ENCODE peak calls at places on chromosome 19, in seven cellular contexts. Y, H, W, P, M, X and Z are unnamed samples.

GRCh38 chr19:6020972-6021805 is 43.2 kb upstream of the RANBP3 start:
- DNase-seq in Y (no peak), M (no peak), X (no peak), W (no peak), H (no peak), P (no peak), Z (no peak)

GRCh38 chr19:17755533-17755885 is 4.2 kb downstream of the FCHO1 start:
- DNase-seq in X (no peak), P (no peak), W (no peak), M (no peak), Y (no peak), H (no peak), Z (no peak)

GRCh38 chr19:45195764-45196163 is 17.2 kb downstream of the BLOC1S3 start:
- DNase-seq in X (no peak), H (no peak), W (no peak), M (peak), P (no peak), Y (no peak), Z (no peak)

GRCh38 chr19:35208121-35208520 is 20.4 kb downstream of the FAM187B start:
- DNase-seq in W (no peak), Y (no peak), X (no peak), P (no peak), M (no peak), H (no peak), Z (no peak)

GRCh38 chr19:55809381-55810058 is 22.3 kb downstream of the NLRP11 start:
- DNase-seq in Y (peak), H (no peak), M (peak), P (peak), W (peak), X (peak), Z (peak)

GRCh38 chr19:35545855-35546381 is 492 bp downstream of the TMEM147 start:
- DNase-seq in H (peak), P (peak), W (no peak), M (peak), Y (peak), X (peak), Z (no peak)

GRCh38 chr19:40962460-40962961 is 28.6 kb upstream of the CYP2B6 start:
- DNase-seq in W (no peak), M (peak), P (no peak), H (no peak), Y (no peak), X (no peak), Z (peak)

GRCh38 chr19:44401108-44401786 is at the start of gene ZNF285:
- DNase-seq in P (no peak), Y (peak), X (peak), W (no peak), H (peak), M (peak), Z (peak)

GRCh38 chr19:35095667-35096368 is 19.8 kb upstream of the FXYD3 start:
- DNase-seq in W (no peak), P (no peak), H (no peak), X (no peak), Y (no peak), M (no peak), Z (no peak)

GRCh38 chr19:37905936-37906867 is at the start of gene WDR87:
- DNase-seq in X (peak), P (peak), W (no peak), H (no peak), Y (peak), M (peak), Z (no peak)

GRCh38 chr19:1163934-1164683 is 10.0 kb downstream of the SBNO2 start:
- DNase-seq in H (no peak), Y (no peak), P (no peak), X (no peak), M (no peak), W (no peak), Z (peak)

GRCh38 chr19:3785938-3786824 is at the start of gene MATK:
- DNase-seq in Y (no peak), M (no peak), X (no peak), W (no peak), P (no peak), H (no peak), Z (no peak)

GRCh38 chr19:51469629-51470028 is 8.7 kb upstream of the CEACAM18 start:
- DNase-seq in M (no peak), X (no peak), H (no peak), P (no peak), W (no peak), Y (no peak), Z (no peak)

GRCh38 chr19:9700229-9700981 is 25.5 kb upstream of the ZNF562 start:
- DNase-seq in X (no peak), Y (no peak), H (no peak), W (no peak), P (no peak), M (no peak), Z (no peak)

GRCh38 chr19:30111051-30111450 is 169.0 kb downstream of the URI1 start:
- DNase-seq in M (no peak), P (no peak), W (no peak), Y (no peak), X (no peak), H (no peak), Z (no peak)

GRCh38 chr19:51168571-51169282 is 26.6 kb downstream of the SIGLEC7 start:
- DNase-seq in Y (no peak), H (no peak), W (peak), P (no peak), M (no peak), X (no peak), Z (no peak)

GRCh38 chr19:2275588-2276428 is 6.2 kb downstream of the PEAK3 start:
- DNase-seq in Y (no peak), M (no peak), H (no peak), X (no peak), W (no peak), P (no peak), Z (peak)

GRCh38 chr19:8324186-8325050 is 3.1 kb downstream of the RPS28 start:
- DNase-seq in H (no peak), M (no peak), W (no peak), P (no peak), X (no peak), Y (no peak), Z (peak)

GRCh38 chr19:2043864-2044708 is 7.0 kb downstream of the MKNK2 start:
- DNase-seq in H (no peak), X (no peak), W (no peak), M (no peak), P (no peak), Y (no peak), Z (peak)

GRCh38 chr19:35352448-35353304 is 5.0 kb downstream of the FFAR1 start:
- DNase-seq in P (peak), Y (peak), M (peak), X (peak), H (peak), W (peak), Z (peak)

GRCh38 chr19:41351339-41352245 is 2.1 kb downstream of the TGFB1 start:
- DNase-seq in X (peak), M (peak), Y (peak), W (peak), H (peak), P (no peak), Z (peak)

GRCh38 chr19:42471554-42472249 is 29.0 kb upstream of the CXCL17 start:
- DNase-seq in Y (no peak), H (no peak), M (peak), P (no peak), W (no peak), X (no peak), Z (no peak)

GRCh38 chr19:29379257-29379986 is 146.4 kb upstream of the VSTM2B start:
- DNase-seq in P (no peak), H (no peak), X (no peak), M (no peak), W (no peak), Y (no peak), Z (no peak)

GRCh38 chr19:17235618-17236413 is 9.8 kb downstream of the OCEL1 start:
- DNase-seq in M (peak), W (peak), X (peak), P (peak), Y (peak), H (peak), Z (peak)

GRCh38 chr19:45117167-45117594 is 24.2 kb downstream of the PPP1R37 start:
- DNase-seq in W (no peak), X (no peak), P (peak), M (no peak), H (peak), Y (no peak), Z (no peak)

GRCh38 chr19:46604781-46605355 is 3.7 kb downstream of the CALM3 start:
- DNase-seq in X (no peak), W (no peak), P (no peak), H (no peak), Y (no peak), M (no peak), Z (peak)

GRCh38 chr19:16417660-16418596 is 53.8 kb downstream of the EPS15L1 start:
- DNase-seq in W (no peak), Y (peak), X (peak), H (peak), P (no peak), M (peak), Z (peak)

GRCh38 chr19:1098177-1099051 is 3.2 kb upstream of the POLR2E start:
- DNase-seq in P (no peak), Y (no peak), X (no peak), H (no peak), M (peak), W (no peak), Z (no peak)

GRCh38 chr19:5458420-5458819 is 3.2 kb downstream of the ZNRF4 start:
- DNase-seq in H (no peak), X (no peak), W (no peak), P (no peak), M (no peak), Y (no peak), Z (no peak)

GRCh38 chr19:49924004-49924880 is 4.8 kb upstream of the ATF5 start:
- DNase-seq in H (no peak), Y (no peak), W (no peak), X (no peak), P (no peak), M (no peak), Z (no peak)

GRCh38 chr19:48760514-48761221 is 5.3 kb downstream of the FGF21 start:
- DNase-seq in M (no peak), W (no peak), X (no peak), Y (no peak), P (no peak), H (no peak), Z (no peak)

GRCh38 chr19:3945838-3946237 is 13.0 kb downstream of the NMRK2 start:
- DNase-seq in Y (no peak), P (no peak), H (no peak), X (no peak), W (no peak), M (peak), Z (no peak)

GRCh38 chr19:33408538-33408937 is 35.0 kb downstream of the CEBPG start:
- DNase-seq in M (no peak), Y (no peak), X (no peak), P (no peak), W (no peak), H (no peak), Z (no peak)

GRCh38 chr19:13727798-13728197 is 36.5 kb upstream of the MRI1 start:
- DNase-seq in P (no peak), H (no peak), M (peak), X (no peak), Y (peak), W (no peak), Z (no peak)

GRCh38 chr19:16541526-16542044 is 652 bp downstream of the CHERP start:
- DNase-seq in M (peak), X (peak), Y (peak), W (no peak), H (no peak), P (no peak), Z (no peak)

GRCh38 chr19:7159105-7159933 is 89.8 kb downstream of the ZNF557 start:
- DNase-seq in Y (no peak), H (no peak), X (no peak), M (peak), P (no peak), W (no peak), Z (peak)

GRCh38 chr19:17328517-17329060 is 6.1 kb downstream of the ANO8 start:
- DNase-seq in Y (no peak), M (no peak), X (peak), W (no peak), P (no peak), H (no peak), Z (no peak)

GRCh38 chr19:15300533-15301194 is 31.7 kb downstream of the BRD4 start:
- DNase-seq in W (no peak), M (peak), Y (no peak), P (no peak), X (no peak), H (no peak), Z (no peak)